ENCODE peak calls at places on chromosome 1, in nine cellular contexts. One of them, this sample, is unnamed.

GRCh38 chr1:45275054-45275453 is 51.6 kb upstream of the HPDL start:
- DNase-seq in HCT116: no peak
- DNase-seq in esophagus squamous epithelium: no peak
- DNase-seq in breast epithelium: no peak
- DNase-seq in Peyer's patch: no peak
- DNase-seq in GM12891: no peak
- DNase-seq in adrenal gland: no peak
- DNase-seq in ovary: no peak
- DNase-seq in IMR-90: no peak
- DNase-seq in this sample: no peak

GRCh38 chr1:180614746-180615145 is 17.1 kb upstream of the XPR1 start:
- DNase-seq in ovary: no peak
- DNase-seq in breast epithelium: no peak
- DNase-seq in adrenal gland: no peak
- DNase-seq in Peyer's patch: no peak
- DNase-seq in HCT116: no peak
- DNase-seq in GM12891: no peak
- DNase-seq in esophagus squamous epithelium: no peak
- DNase-seq in IMR-90: peak; percentile 65
- DNase-seq in this sample: no peak

GRCh38 chr1:219350621-219351020 is 176.9 kb downstream of the LYPLAL1 start:
- DNase-seq in Peyer's patch: no peak
- DNase-seq in esophagus squamous epithelium: no peak
- DNase-seq in HCT116: no peak
- DNase-seq in ovary: no peak
- DNase-seq in IMR-90: no peak
- DNase-seq in GM12891: no peak
- DNase-seq in breast epithelium: no peak
- DNase-seq in adrenal gland: no peak
- DNase-seq in this sample: no peak

GRCh38 chr1:22104865-22105437 is 37.9 kb downstream of the WNT4 start:
- DNase-seq in GM12891: no peak
- DNase-seq in breast epithelium: no peak
- DNase-seq in esophagus squamous epithelium: no peak
- DNase-seq in ovary: no peak
- DNase-seq in adrenal gland: no peak
- DNase-seq in Peyer's patch: peak; percentile 18
- DNase-seq in HCT116: no peak
- DNase-seq in IMR-90: no peak
- DNase-seq in this sample: no peak

GRCh38 chr1:213996320-213997022 is 8.7 kb downstream of the PROX1 start:
- DNase-seq in Peyer's patch: no peak
- DNase-seq in GM12891: no peak
- DNase-seq in IMR-90: no peak
- DNase-seq in HCT116: no peak
- DNase-seq in esophagus squamous epithelium: no peak
- DNase-seq in adrenal gland: peak; percentile 80
- DNase-seq in breast epithelium: no peak
- DNase-seq in ovary: peak; percentile 65
- DNase-seq in this sample: no peak

GRCh38 chr1:226581650-226582330 is 33.2 kb downstream of the STUM start:
- DNase-seq in breast epithelium: no peak
- DNase-seq in IMR-90: no peak
- DNase-seq in Peyer's patch: no peak
- DNase-seq in GM12891: no peak
- DNase-seq in ovary: no peak
- DNase-seq in esophagus squamous epithelium: no peak
- DNase-seq in adrenal gland: no peak
- DNase-seq in HCT116: no peak
- DNase-seq in this sample: no peak

GRCh38 chr1:47914952-47915676 is 82.1 kb downstream of the TRABD2B start:
- DNase-seq in breast epithelium: no peak
- DNase-seq in Peyer's patch: no peak
- DNase-seq in IMR-90: no peak
- DNase-seq in adrenal gland: no peak
- DNase-seq in HCT116: no peak
- DNase-seq in esophagus squamous epithelium: no peak
- DNase-seq in ovary: no peak
- DNase-seq in GM12891: no peak
- DNase-seq in this sample: no peak

GRCh38 chr1:227260433-227260832 is 57.9 kb downstream of the CDC42BPA start:
- DNase-seq in HCT116: no peak
- DNase-seq in adrenal gland: no peak
- DNase-seq in ovary: no peak
- DNase-seq in esophagus squamous epithelium: no peak
- DNase-seq in breast epithelium: no peak
- DNase-seq in Peyer's patch: no peak
- DNase-seq in GM12891: no peak
- DNase-seq in IMR-90: no peak
- DNase-seq in this sample: no peak

GRCh38 chr1:155184835-155185782 is 11.5 kb downstream of the TRIM46 start:
- DNase-seq in esophagus squamous epithelium: no peak
- DNase-seq in breast epithelium: peak; percentile 62
- DNase-seq in IMR-90: no peak
- DNase-seq in Peyer's patch: peak; percentile 72
- DNase-seq in GM12891: peak; percentile 88
- DNase-seq in adrenal gland: no peak
- DNase-seq in ovary: peak; percentile 34
- DNase-seq in HCT116: no peak
- DNase-seq in this sample: no peak

GRCh38 chr1:246597340-246597739 is 31.1 kb downstream of the CNST start:
- DNase-seq in esophagus squamous epithelium: no peak
- DNase-seq in IMR-90: peak; percentile 94
- DNase-seq in adrenal gland: no peak
- DNase-seq in GM12891: no peak
- DNase-seq in HCT116: no peak
- DNase-seq in Peyer's patch: no peak
- DNase-seq in breast epithelium: no peak
- DNase-seq in ovary: no peak
- DNase-seq in this sample: no peak

GRCh38 chr1:33683913-33684312 is 180.0 kb upstream of the HMGB4 start:
- DNase-seq in ovary: no peak
- DNase-seq in IMR-90: no peak
- DNase-seq in GM12891: no peak
- DNase-seq in breast epithelium: no peak
- DNase-seq in Peyer's patch: no peak
- DNase-seq in adrenal gland: no peak
- DNase-seq in HCT116: no peak
- DNase-seq in esophagus squamous epithelium: no peak
- DNase-seq in this sample: no peak

GRCh38 chr1:217096200-217096599 is 373.0 kb upstream of the ESRRG start:
- DNase-seq in adrenal gland: no peak
- DNase-seq in breast epithelium: no peak
- DNase-seq in ovary: no peak
- DNase-seq in esophagus squamous epithelium: no peak
- DNase-seq in Peyer's patch: no peak
- DNase-seq in IMR-90: no peak
- DNase-seq in HCT116: no peak
- DNase-seq in GM12891: no peak
- DNase-seq in this sample: no peak

GRCh38 chr1:226584164-226584563 is 35.6 kb downstream of the STUM start:
- DNase-seq in GM12891: no peak
- DNase-seq in breast epithelium: no peak
- DNase-seq in Peyer's patch: no peak
- DNase-seq in adrenal gland: no peak
- DNase-seq in IMR-90: no peak
- DNase-seq in ovary: no peak
- DNase-seq in HCT116: no peak
- DNase-seq in esophagus squamous epithelium: no peak
- DNase-seq in this sample: no peak

GRCh38 chr1:30382496-30382895 is 340.9 kb downstream of the MATN1 start:
- DNase-seq in adrenal gland: no peak
- DNase-seq in esophagus squamous epithelium: no peak
- DNase-seq in Peyer's patch: no peak
- DNase-seq in GM12891: no peak
- DNase-seq in ovary: peak; percentile 8
- DNase-seq in breast epithelium: no peak
- DNase-seq in HCT116: no peak
- DNase-seq in IMR-90: no peak
- DNase-seq in this sample: no peak

GRCh38 chr1:205851993-205852392 is 2.1 kb upstream of the PM20D1 start:
- DNase-seq in esophagus squamous epithelium: no peak
- DNase-seq in adrenal gland: no peak
- DNase-seq in breast epithelium: no peak
- DNase-seq in Peyer's patch: no peak
- DNase-seq in GM12891: no peak
- DNase-seq in IMR-90: no peak
- DNase-seq in HCT116: no peak
- DNase-seq in ovary: no peak
- DNase-seq in this sample: no peak

GRCh38 chr1:205852969-205853368 is 3.0 kb upstream of the PM20D1 start:
- DNase-seq in ovary: no peak
- DNase-seq in HCT116: no peak
- DNase-seq in GM12891: no peak
- DNase-seq in breast epithelium: no peak
- DNase-seq in Peyer's patch: no peak
- DNase-seq in esophagus squamous epithelium: no peak
- DNase-seq in adrenal gland: no peak
- DNase-seq in IMR-90: no peak
- DNase-seq in this sample: no peak

DNA sequence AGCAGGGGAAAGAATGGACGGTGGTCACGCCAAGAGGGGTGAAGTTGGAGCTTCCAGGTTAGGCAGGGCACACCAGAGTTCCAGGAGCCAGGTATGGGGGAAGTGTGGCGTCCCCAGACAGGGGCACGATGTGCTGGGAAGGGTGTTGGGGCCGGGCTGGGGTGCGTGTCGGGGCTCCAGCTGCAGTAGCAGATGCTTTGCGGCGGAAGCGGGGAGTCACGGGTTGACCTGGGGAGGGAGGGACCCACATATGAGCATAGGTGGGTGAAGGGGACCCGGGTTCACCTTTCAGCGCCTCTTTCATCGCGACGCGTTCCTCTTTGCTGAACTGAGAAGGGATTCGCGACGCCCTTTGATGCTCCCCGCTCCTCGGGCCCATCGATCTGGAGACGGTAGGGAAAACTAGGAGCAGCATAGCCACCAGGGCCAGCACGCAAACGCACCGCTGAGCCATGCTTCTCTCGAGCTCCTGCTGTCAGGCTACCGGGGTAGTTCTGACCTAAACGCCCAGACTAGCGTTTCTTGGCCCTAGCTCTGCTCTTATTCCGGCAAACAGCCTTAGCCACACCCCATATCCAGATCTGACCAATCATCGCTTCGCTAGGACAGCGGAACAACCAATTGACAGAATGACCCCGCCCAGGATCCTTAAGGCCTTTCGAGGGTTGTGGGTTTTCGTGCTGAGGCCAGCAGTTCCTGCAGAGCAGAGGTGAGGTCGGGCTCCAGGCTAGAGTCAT is at the start of gene PM20D1:
- DNase-seq in adrenal gland: peak; percentile 89
- DNase-seq in ovary: peak; percentile 81
- DNase-seq in GM12891: peak; percentile 28
- DNase-seq in esophagus squamous epithelium: peak; percentile 53
- DNase-seq in IMR-90: peak; percentile 69
- DNase-seq in HCT116: no peak
- DNase-seq in breast epithelium: peak; percentile 66
- DNase-seq in Peyer's patch: peak; percentile 93
- DNase-seq in this sample: no peak
- TF ChIP-seq POLR2A in adrenal gland: peak; percentile 37
- TF ChIP-seq POLR2A in ovary: no peak
- TF ChIP-seq POLR2A in GM12891: no peak
- TF ChIP-seq POLR2A in esophagus squamous epithelium: no peak
- TF ChIP-seq POLR2A in IMR-90: no peak
- TF ChIP-seq POLR2A in HCT116: no peak
- TF ChIP-seq POLR2A in breast epithelium: no peak
- TF ChIP-seq POLR2A in Peyer's patch: no peak
- TF ChIP-seq POLR2A in this sample: no peak

GRCh38 chr1:160208179-160209040 is 3.2 kb downstream of the PEA15 start:
- DNase-seq in IMR-90: no peak
- DNase-seq in breast epithelium: no peak
- DNase-seq in esophagus squamous epithelium: no peak
- DNase-seq in GM12891: no peak
- DNase-seq in HCT116: no peak
- DNase-seq in ovary: no peak
- DNase-seq in adrenal gland: peak; percentile 61
- DNase-seq in Peyer's patch: no peak
- DNase-seq in this sample: no peak

GRCh38 chr1:160211010-160211790 is 6.0 kb downstream of the PEA15 start:
- DNase-seq in ovary: no peak
- DNase-seq in HCT116: no peak
- DNase-seq in Peyer's patch: no peak
- DNase-seq in breast epithelium: no peak
- DNase-seq in GM12891: no peak
- DNase-seq in IMR-90: no peak
- DNase-seq in esophagus squamous epithelium: no peak
- DNase-seq in adrenal gland: peak; percentile 61
- DNase-seq in this sample: no peak

GRCh38 chr1:160210563-160210962 is 5.4 kb downstream of the PEA15 start:
- DNase-seq in breast epithelium: no peak
- DNase-seq in adrenal gland: peak; percentile 54
- DNase-seq in HCT116: no peak
- DNase-seq in IMR-90: no peak
- DNase-seq in Peyer's patch: no peak
- DNase-seq in esophagus squamous epithelium: no peak
- DNase-seq in GM12891: no peak
- DNase-seq in ovary: no peak
- DNase-seq in this sample: no peak

GRCh38 chr1:160209041-160209655 is 4.0 kb downstream of the PEA15 start:
- DNase-seq in ovary: no peak
- DNase-seq in breast epithelium: no peak
- DNase-seq in Peyer's patch: no peak
- DNase-seq in adrenal gland: peak; percentile 50
- DNase-seq in IMR-90: no peak
- DNase-seq in esophagus squamous epithelium: no peak
- DNase-seq in GM12891: no peak
- DNase-seq in HCT116: no peak
- DNase-seq in this sample: no peak

GRCh38 chr1:160209656-160210046 is 4.5 kb downstream of the PEA15 start:
- DNase-seq in adrenal gland: peak; percentile 90
- DNase-seq in breast epithelium: no peak
- DNase-seq in HCT116: no peak
- DNase-seq in GM12891: no peak
- DNase-seq in Peyer's patch: no peak
- DNase-seq in esophagus squamous epithelium: no peak
- DNase-seq in IMR-90: no peak
- DNase-seq in ovary: peak; percentile 59
- DNase-seq in this sample: no peak
- TF ChIP-seq POLR2A in adrenal gland: no peak
- TF ChIP-seq POLR2A in breast epithelium: no peak
- TF ChIP-seq POLR2A in HCT116: no peak
- TF ChIP-seq POLR2A in GM12891: no peak
- TF ChIP-seq POLR2A in Peyer's patch: no peak
- TF ChIP-seq POLR2A in esophagus squamous epithelium: no peak
- TF ChIP-seq POLR2A in IMR-90: no peak
- TF ChIP-seq POLR2A in ovary: no peak
- TF ChIP-seq POLR2A in this sample: no peak

GRCh38 chr1:34759472-34760357 is at the start of gene GJB4:
- DNase-seq in ovary: no peak
- DNase-seq in esophagus squamous epithelium: no peak
- DNase-seq in breast epithelium: no peak
- DNase-seq in HCT116: no peak
- DNase-seq in adrenal gland: no peak
- DNase-seq in Peyer's patch: no peak
- DNase-seq in IMR-90: no peak
- DNase-seq in GM12891: no peak
- DNase-seq in this sample: no peak
- TF ChIP-seq POLR2A in ovary: no peak
- TF ChIP-seq POLR2A in esophagus squamous epithelium: no peak
- TF ChIP-seq POLR2A in breast epithelium: no peak
- TF ChIP-seq POLR2A in HCT116: no peak
- TF ChIP-seq POLR2A in adrenal gland: no peak
- TF ChIP-seq POLR2A in Peyer's patch: no peak
- TF ChIP-seq POLR2A in IMR-90: no peak
- TF ChIP-seq POLR2A in GM12891: no peak
- TF ChIP-seq POLR2A in this sample: no peak

GRCh38 chr1:84298336-84298687 is 3.2 kb upstream of the SAMD13 start:
- DNase-seq in adrenal gland: peak; percentile 73
- DNase-seq in Peyer's patch: peak; percentile 45
- DNase-seq in IMR-90: peak; percentile 16
- DNase-seq in esophagus squamous epithelium: no peak
- DNase-seq in breast epithelium: no peak
- DNase-seq in ovary: peak; percentile 67
- DNase-seq in GM12891: peak; percentile 61
- DNase-seq in HCT116: no peak
- DNase-seq in this sample: peak; percentile 58
- TF ChIP-seq POLR2A in adrenal gland: peak; percentile 67
- TF ChIP-seq POLR2A in Peyer's patch: no peak
- TF ChIP-seq POLR2A in IMR-90: no peak
- TF ChIP-seq POLR2A in esophagus squamous epithelium: peak; percentile 70
- TF ChIP-seq POLR2A in breast epithelium: no peak
- TF ChIP-seq POLR2A in ovary: no peak
- TF ChIP-seq POLR2A in GM12891: no peak
- TF ChIP-seq POLR2A in HCT116: no peak
- TF ChIP-seq POLR2A in this sample: peak; percentile 80

This sample was measured in H54.